ENCODE peak calls at places on chromosome 1, in six cellular contexts. C, K, M, Z, Y and J are unnamed samples.
A peak's percentile ranks its signal among the peaks of the same experiment; 100 is the strongest.

GRCh38 chr1:160062134-160062533 is 7.8 kb downstream of the KCNJ10 start:
- DNase-seq in C (no peak), K (peak; percentile 41), M (no peak), Z (no peak), Y (peak; percentile 67), J (no peak)

GRCh38 chr1:171717080-171717479 is 24.8 kb downstream of the VAMP4 start:
- DNase-seq in C (no peak), K (no peak), M (peak; percentile 25), Z (no peak), Y (no peak), J (no peak)

GRCh38 chr1:84103197-84103992 is 40.7 kb upstream of the PRKACB start:
- DNase-seq in C (peak; percentile 92), K (peak; percentile 46), M (peak; percentile 93), Z (peak; percentile 83), Y (peak; percentile 46), J (peak; percentile 15)

GRCh38 chr1:227321035-227321434 is 2.7 kb upstream of the CDC42BPA start:
- DNase-seq in C (no peak), K (no peak), M (no peak), Z (no peak), Y (no peak), J (no peak)

GRCh38 chr1:82775402-82776000 is 974.8 kb downstream of the ADGRL2 start:
- DNase-seq in C (peak; percentile 24), K (peak; percentile 75), M (no peak), Z (peak; percentile 3), Y (peak; percentile 58), J (peak; percentile 85)

GRCh38 chr1:223003549-223003948 is 139.5 kb downstream of the TLR5 start:
- DNase-seq in C (no peak), K (no peak), M (no peak), Z (no peak), Y (no peak), J (no peak)

GRCh38 chr1:44791364-44791801 is 3.4 kb upstream of the BEST4 start:
- DNase-seq in C (no peak), K (peak; percentile 31), M (no peak), Z (no peak), Y (no peak), J (no peak)

GRCh38 chr1:94236630-94237290 is 624 bp downstream of the ARHGAP29 start:
- DNase-seq in C (peak; percentile 59), K (peak; percentile 52), M (peak; percentile 50), Z (peak; percentile 63), Y (peak; percentile 70), J (peak; percentile 58)

GRCh38 chr1:157110003-157110402 is 10.4 kb upstream of the ETV3L start:
- DNase-seq in C (no peak), K (no peak), M (no peak), Z (no peak), Y (no peak), J (no peak)

GRCh38 chr1:223776075-223776814 is 63.9 kb downstream of the CAPN2 start:
- DNase-seq in C (peak; percentile 66), K (no peak), M (peak; percentile 91), Z (peak; percentile 94), Y (no peak), J (no peak)

GRCh38 chr1:202034683-202035462 is 24.5 kb downstream of the ELF3 start:
- DNase-seq in C (peak; percentile 94), K (no peak), M (peak; percentile 96), Z (peak; percentile 99), Y (no peak), J (peak; percentile 93)

GRCh38 chr1:56644941-56645662 is at the start of gene PRKAA2:
- DNase-seq in C (peak; percentile 14), K (peak; percentile 65), M (peak; percentile 12), Z (peak; percentile 6), Y (peak; percentile 88), J (peak; percentile 81)

GRCh38 chr1:175671066-175671465 is 72.3 kb downstream of the TNR start:
- DNase-seq in C (no peak), K (no peak), M (no peak), Z (no peak), Y (no peak), J (no peak)

GRCh38 chr1:15684042-15684461 is at the start of gene PLEKHM2:
- DNase-seq in C (peak; percentile 40), K (no peak), M (peak; percentile 35), Z (peak; percentile 19), Y (peak; percentile 77), J (peak; percentile 95)

GRCh38 chr1:213499444-213499843 is 448.4 kb downstream of the RPS6KC1 start:
- DNase-seq in C (no peak), K (no peak), M (no peak), Z (no peak), Y (no peak), J (no peak)

GRCh38 chr1:8239039-8239305 is 78.9 kb upstream of the SLC45A1 start:
- DNase-seq in C (peak; percentile 76), K (peak; percentile 48), M (peak; percentile 58), Z (peak; percentile 58), Y (no peak), J (no peak)
- H3K4me2 ChIP-seq in C (no peak overlapping the region), K (no peak overlapping the region), M (no peak overlapping the region), Z (peak overlapping the region; percentile 5), Y (no peak overlapping the region), J (peak overlapping the region; percentile 58)

DNA sequence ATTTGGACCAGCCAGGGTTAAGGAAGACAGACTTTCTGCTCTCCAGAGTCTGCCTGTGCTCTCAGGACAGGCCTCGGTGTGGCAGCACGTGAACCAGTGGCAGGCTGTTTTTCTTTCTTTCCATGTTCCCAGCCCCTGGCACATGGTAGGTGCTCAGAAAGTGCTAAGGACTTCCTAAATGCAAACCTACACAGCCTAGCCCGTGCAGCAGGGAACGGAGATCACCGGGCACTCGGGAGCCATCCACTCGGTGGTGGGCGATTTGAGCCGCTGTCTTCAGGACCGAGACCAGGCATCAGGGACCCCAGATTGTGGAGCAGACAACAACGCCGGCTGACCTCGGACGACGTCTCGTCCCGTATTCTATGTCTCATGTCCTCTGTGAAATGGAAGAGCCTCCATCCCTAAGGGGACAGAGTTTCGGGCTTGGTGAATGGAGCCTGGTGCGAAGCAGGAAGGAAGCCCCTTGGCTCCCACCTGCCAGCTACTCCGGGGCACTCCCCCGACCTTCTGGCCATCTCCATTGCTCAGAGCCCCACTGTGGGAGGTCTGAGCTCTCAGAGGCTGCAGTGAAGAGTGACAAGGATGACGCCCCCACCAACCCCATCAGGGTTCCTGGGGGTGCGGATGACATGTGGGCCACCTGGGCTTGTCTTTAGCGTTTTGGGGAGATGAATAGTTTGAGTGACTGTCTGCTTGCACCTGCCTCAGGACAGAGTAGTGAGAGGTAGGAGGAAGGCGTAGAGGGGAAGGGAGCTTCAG is 43.0 kb upstream of the LBR start:
- DNase-seq in C (no peak), K (peak; percentile 28), M (no peak), Z (no peak), Y (no peak), J (peak; percentile 85)
- TF ChIP-seq CTCF in C (no peak), K (no peak), M (no peak), Z (no peak), Y (no peak), J (peak; percentile 9)

GRCh38 chr1:4662723-4663122 is 8.3 kb downstream of the AJAP1 start:
- DNase-seq in C (no peak), K (no peak), M (no peak), Z (no peak), Y (no peak), J (peak; percentile 54)

GRCh38 chr1:4664601-4665000 is 10.2 kb downstream of the AJAP1 start:
- DNase-seq in C (no peak), K (no peak), M (no peak), Z (no peak), Y (no peak), J (no peak)

GRCh38 chr1:4661595-4661917 is 7.1 kb downstream of the AJAP1 start:
- DNase-seq in C (no peak), K (no peak), M (no peak), Z (no peak), Y (no peak), J (no peak)

GRCh38 chr1:4665456-4665855 is 11.0 kb downstream of the AJAP1 start:
- DNase-seq in C (no peak), K (no peak), M (no peak), Z (no peak), Y (no peak), J (no peak)

GRCh38 chr1:4664095-4664494 is 9.7 kb downstream of the AJAP1 start:
- DNase-seq in C (no peak), K (no peak), M (no peak), Z (no peak), Y (no peak), J (no peak)
- H3K4me2 ChIP-seq in C (no peak overlapping the region), K (no peak overlapping the region), M (no peak overlapping the region), Z (no peak overlapping the region), Y (no peak overlapping the region), J (no peak overlapping the region)

GRCh38 chr1:42737257-42737656 is 2.8 kb downstream of the CLDN19 start:
- DNase-seq in C (no peak), K (no peak), M (no peak), Z (peak; percentile 34), Y (no peak), J (peak; percentile 43)
- TF ChIP-seq CTCF in C (peak; percentile 7), K (no peak), M (no peak), Z (no peak), Y (no peak), J (no peak)

DNA sequence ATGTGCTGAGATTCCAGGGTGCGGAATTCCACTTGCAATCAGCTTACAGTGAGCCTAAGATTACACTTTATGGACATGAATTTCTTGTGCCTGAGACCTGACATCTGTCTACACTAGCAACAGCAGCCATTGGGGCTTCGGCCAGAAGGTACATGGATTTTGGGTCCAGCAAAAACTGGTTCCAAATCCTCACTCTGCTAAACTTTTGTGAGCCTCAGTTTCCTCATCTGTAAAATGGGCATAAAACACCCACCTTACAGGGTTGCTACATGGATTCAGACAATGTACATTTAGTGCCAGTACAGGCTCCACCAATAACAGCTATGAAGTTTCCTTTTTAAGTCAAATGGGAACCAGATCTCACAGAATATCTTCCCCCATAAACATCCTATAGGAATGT is 30.8 kb downstream of the RHEX start:
- DNase-seq in C (no peak), K (no peak), M (no peak), Z (no peak), Y (no peak), J (no peak)
- H3K4me2 ChIP-seq in C (no peak overlapping the region), K (no peak overlapping the region), M (no peak overlapping the region), Z (no peak overlapping the region), Y (no peak overlapping the region), J (no peak overlapping the region)

GRCh38 chr1:208036177-208036808 is 125.4 kb upstream of the CD34 start:
- DNase-seq in C (peak; percentile 34), K (peak; percentile 46), M (peak; percentile 31), Z (no peak), Y (no peak), J (peak; percentile 51)
- TF ChIP-seq CTCF in C (peak; percentile 27), K (peak; percentile 63), M (peak; percentile 24), Z (no peak), Y (no peak), J (peak; percentile 35)